ENCODE peak calls at places on chromosomes 13 and 19, in five cellular contexts. Y, M, P, Z and X are unnamed samples.

GRCh38 chr13:110233181-110233641 is 73.7 kb downstream of the COL4A1 start:
- DNase-seq in M (peak), Z (no peak), P (peak), Y (peak), X (no peak)

GRCh38 chr13:105908581-105908980 is 626.9 kb downstream of the EFNB2 start:
- DNase-seq in P (no peak), Z (no peak), M (no peak), Y (no peak), X (no peak)

GRCh38 chr19:18940791-18941627 is at the start of gene HOMER3:
- DNase-seq in Z (peak), Y (peak), P (peak), M (peak), X (peak)

GRCh38 chr19:46133101-46133627 is 8.7 kb upstream of the IGFL3 start:
- DNase-seq in P (peak), Y (peak), M (no peak), Z (no peak), X (peak)

GRCh38 chr19:15551183-15552004 is 43.1 kb downstream of the CYP4F22 start:
- DNase-seq in M (no peak), P (peak), Y (peak), Z (peak), X (peak)

GRCh38 chr13:107767119-107767518 is 448.2 kb downstream of the LIG4 start:
- DNase-seq in Y (no peak), P (no peak), M (no peak), Z (no peak), X (no peak)

GRCh38 chr19:48872884-48873475 is 759 bp downstream of the PPP1R15A start:
- DNase-seq in Z (peak), Y (peak), P (peak), M (peak), X (peak)

GRCh38 chr13:112152846-112153245 is 85.9 kb downstream of the SOX1 start:
- DNase-seq in Y (no peak), Z (no peak), P (no peak), M (no peak), X (no peak)